ENCODE peak calls at places on chromosomes 7 and 10, in seven cellular contexts. G is lower lobe of right lung, E is NB4, H is right atrium auricular region, B is GM23338, Z is AG10803, V is PC-3. L is an unnamed sample.

GRCh38 chr10:79066460-79067240 is 2.1 kb upstream of the ZMIZ1 start:
- DNase-seq in Z (peak; percentile 45), B (peak; percentile 53), G (peak; percentile 35), E (peak; percentile 58), V (peak; percentile 94), H (peak; percentile 79), L (peak; percentile 61)

GRCh38 chr10:59138052-59138451 is 38.4 kb upstream of the PHYHIPL start:
- DNase-seq in Z (no peak), H (no peak), G (no peak), V (no peak), B (peak; percentile 3), E (no peak), L (no peak)

GRCh38 chr7:158923928-158924511 is 67.7 kb downstream of the DYNC2I1 start:
- DNase-seq in V (no peak), B (no peak), H (no peak), E (no peak), G (no peak), Z (no peak), L (no peak)

GRCh38 chr10:43344051-43344450 is 27.4 kb upstream of the FXYD4 start:
- DNase-seq in B (no peak), E (no peak), Z (no peak), G (no peak), V (peak; percentile 43), H (no peak), L (no peak)

GRCh38 chr7:36096460-36097095 is 56.5 kb upstream of the EEPD1 start:
- DNase-seq in V (no peak), G (no peak), H (no peak), Z (no peak), B (peak; percentile 41), E (no peak), L (peak; percentile 42)

GRCh38 chr10:2953495-2953894 is 113.9 kb upstream of the PFKP start:
- DNase-seq in G (no peak), V (no peak), H (no peak), Z (peak; percentile 48), B (no peak), E (no peak), L (no peak)

GRCh38 chr10:71255817-71256660 is 43.7 kb downstream of the UNC5B start:
- DNase-seq in H (peak; percentile 79), B (no peak), Z (peak; percentile 90), V (peak; percentile 68), G (no peak), E (peak; percentile 54), L (no peak)

GRCh38 chr7:101169838-101170531 is 4.6 kb upstream of the VGF start:
- DNase-seq in G (peak; percentile 82), E (peak; percentile 76), H (peak; percentile 70), Z (peak; percentile 51), V (peak; percentile 63), B (peak; percentile 83), L (no peak)

GRCh38 chr7:30247546-30248386 is 36.6 kb upstream of the ZNRF2 start:
- DNase-seq in Z (no peak), G (no peak), V (no peak), E (no peak), H (no peak), B (no peak), L (no peak)

GRCh38 chr10:110511734-110512449 is 14.2 kb downstream of the DUSP5 start:
- DNase-seq in H (no peak), V (no peak), G (no peak), B (no peak), E (no peak), Z (no peak), L (no peak)

GRCh38 chr10:52639652-52640051 is 132.9 kb downstream of the MBL2 start:
- DNase-seq in E (no peak), B (no peak), Z (peak; percentile 65), G (no peak), H (no peak), V (peak; percentile 50), L (no peak)

GRCh38 chr7:158782638-158783490 is 46.4 kb downstream of the ESYT2 start:
- DNase-seq in B (peak; percentile 51), V (peak; percentile 45), Z (peak; percentile 37), E (no peak), H (peak; percentile 76), G (peak; percentile 54), L (peak; percentile 83)

GRCh38 chr10:130721971-130722370 is 585.8 kb downstream of the GLRX3 start:
- DNase-seq in E (no peak), G (no peak), Z (no peak), H (no peak), V (no peak), B (no peak), L (no peak)

GRCh38 chr10:129293991-129294700 is 172.9 kb upstream of the MGMT start:
- DNase-seq in V (no peak), H (no peak), Z (no peak), E (no peak), B (no peak), G (no peak), L (no peak)

GRCh38 chr10:91198781-91199180 is 21.7 kb upstream of the PCGF5 start:
- DNase-seq in G (no peak), B (no peak), E (peak; percentile 59), H (no peak), V (no peak), Z (peak; percentile 88), L (peak; percentile 36)

GRCh38 chr7:44258423-44258760 is 57.6 kb downstream of the YKT6 start:
- DNase-seq in E (no peak), V (no peak), H (no peak), G (no peak), B (no peak), Z (no peak), L (no peak)

GRCh38 chr7:29140873-29141468 is 5.4 kb downstream of the CPVL start:
- DNase-seq in E (peak; percentile 70), G (no peak), Z (no peak), V (no peak), B (no peak), H (no peak), L (peak; percentile 27)

GRCh38 chr10:88234332-88234731 is 348.8 kb downstream of the RNLS start:
- DNase-seq in B (no peak), E (no peak), G (no peak), V (no peak), H (no peak), Z (no peak), L (no peak)

GRCh38 chr10:70074971-70075370 is 22.3 kb downstream of the MACROH2A2 start:
- DNase-seq in G (no peak), B (no peak), V (no peak), H (no peak), E (no peak), Z (no peak), L (no peak)

GRCh38 chr7:81725003-81725402 is 44.8 kb downstream of the HGF start:
- DNase-seq in Z (peak; percentile 63), H (no peak), G (no peak), B (no peak), E (no peak), V (no peak), L (no peak)

GRCh38 chr7:122310119-122311021 is 5.8 kb upstream of the FEZF1 start:
- DNase-seq in Z (peak; percentile 5), H (no peak), V (no peak), B (peak; percentile 96), E (no peak), G (peak; percentile 45), L (no peak)

GRCh38 chr7:24728503-24729364 is 28.5 kb downstream of the GSDME start:
- DNase-seq in V (no peak), E (no peak), B (no peak), H (peak; percentile 60), G (no peak), Z (peak; percentile 54), L (no peak)

GRCh38 chr10:126904493-126904806 is 778 bp upstream of the DOCK1 start:
- DNase-seq in Z (no peak), E (no peak), H (no peak), V (no peak), G (no peak), B (no peak), L (no peak)

GRCh38 chr10:126898460-126898859 is 6.8 kb upstream of the DOCK1 start:
- DNase-seq in B (no peak), G (no peak), V (no peak), H (no peak), Z (no peak), E (no peak), L (no peak)

GRCh38 chr10:126903646-126904360 is 1.4 kb upstream of the DOCK1 start:
- DNase-seq in Z (no peak), G (no peak), H (no peak), E (no peak), B (no peak), V (no peak), L (no peak)

GRCh38 chr10:126904807-126905686 is at the start of gene DOCK1:
- DNase-seq in G (peak; percentile 80), B (peak; percentile 86), E (no peak), Z (peak; percentile 74), H (no peak), V (peak; percentile 69), L (peak; percentile 16)

GRCh38 chr10:126902157-126902556 is 3.1 kb upstream of the DOCK1 start:
- DNase-seq in H (no peak), E (no peak), Z (peak; percentile 91), B (no peak), G (no peak), V (peak; percentile 80), L (no peak)
- TF ChIP-seq CTCF in H (no peak), E (no peak), Z (peak; percentile 56), B (no peak), G (no peak), V (peak; percentile 32), L (no peak)

GRCh38 chr10:104640339-104641149 is 546 bp upstream of the SORCS3 start:
- DNase-seq in E (no peak), V (no peak), H (no peak), G (no peak), B (peak; percentile 38), Z (no peak), L (no peak)
- H3K4me3 ChIP-seq in E (no peak overlapping the region), V (no peak overlapping the region), H (no peak overlapping the region), G (no peak overlapping the region), B (peak overlapping the region; percentile 82), Z (no peak overlapping the region), L (peak overlapping the region; percentile 13)

GRCh38 chr7:2643386-2644229 is 11.8 kb downstream of the TTYH3 start:
- DNase-seq in B (peak; percentile 66), E (peak; percentile 49), G (no peak), V (no peak), H (no peak), Z (no peak), L (no peak)
- TF ChIP-seq CTCF in B (peak; percentile 51), E (peak; percentile 36), G (peak; percentile 9), V (peak; percentile 34), H (no peak), Z (no peak), L (no peak)

DNA sequence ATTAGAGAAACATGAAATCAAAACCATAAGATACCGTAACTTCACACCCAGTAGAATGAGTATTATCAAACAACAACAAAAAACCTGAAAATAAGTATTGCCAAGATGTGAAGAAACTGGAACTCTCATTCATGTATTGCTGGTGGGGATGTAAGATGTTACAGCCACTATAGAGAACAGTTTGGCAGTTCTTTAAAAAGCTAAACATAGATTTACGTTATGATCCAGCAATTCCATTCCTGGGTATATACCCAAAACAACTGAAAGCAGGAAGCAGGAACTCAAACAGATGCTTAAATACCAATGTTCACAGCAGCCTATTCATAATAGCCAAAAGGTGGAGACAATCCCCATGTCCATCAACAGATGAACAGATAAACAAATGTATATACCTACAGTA is 72.5 kb downstream of the NT5C2 start:
- DNase-seq in G (no peak), Z (no peak), E (no peak), V (no peak), H (no peak), B (no peak), L (no peak)
- H3K4me3 ChIP-seq in G (no peak overlapping the region), Z (no peak overlapping the region), E (no peak overlapping the region), V (no peak overlapping the region), H (no peak overlapping the region), B (no peak overlapping the region), L (no peak overlapping the region)

L was measured in gastrocnemius medialis.